ENCODE peak calls at places on chromosomes 5 and 9, in seven cellular contexts. Q is PC-9, V is GM23248, R is GM23338, B is keratinocyte, W is MM.1S, F is PC-3. T is an unnamed sample.
A peak's percentile ranks its signal among the peaks of the same experiment; 100 is the strongest.

GRCh38 chr5:81234801-81235200 is 1.7 kb downstream of the CKMT2 start:
- DNase-seq in Q (no peak), V (no peak), R (no peak), B (no peak), W (no peak), F (no peak), T (no peak)

GRCh38 chr5:112776301-112776856 is 38.7 kb downstream of the APC start:
- DNase-seq in Q (no peak), V (peak; percentile 93), R (no peak), B (no peak), W (no peak), F (peak; percentile 50), T (peak; percentile 60)

GRCh38 chr5:24389968-24390367 is 254.8 kb downstream of the CDH10 start:
- DNase-seq in Q (no peak), V (no peak), R (no peak), B (no peak), W (no peak), F (peak; percentile 6), T (no peak)

GRCh38 chr9:134297082-134297415 is 29.2 kb upstream of the RXRA start:
- DNase-seq in Q (no peak), V (no peak), R (no peak), B (no peak), W (no peak), F (no peak), T (no peak)

GRCh38 chr9:4939118-4939561 is 45.9 kb upstream of the JAK2 start:
- DNase-seq in Q (no peak), V (no peak), R (no peak), B (no peak), W (peak; percentile 78), F (no peak), T (no peak)

GRCh38 chr9:125537442-125538091 is 169.4 kb downstream of the MAPKAP1 start:
- DNase-seq in Q (no peak), V (no peak), R (no peak), B (no peak), W (no peak), F (no peak), T (no peak)

GRCh38 chr5:111461261-111461671 is 51.1 kb downstream of the STARD4 start:
- DNase-seq in Q (no peak), V (peak; percentile 70), R (peak; percentile 75), B (no peak), W (no peak), F (peak; percentile 44), T (peak; percentile 38)

GRCh38 chr5:1883925-1884637 is 1.4 kb upstream of the IRX4 start:
- DNase-seq in Q (no peak), V (no peak), R (peak; percentile 42), B (peak; percentile 94), W (no peak), F (no peak), T (peak; percentile 92)

GRCh38 chr9:93674580-93675335 is 98.4 kb downstream of the PHF2 start:
- DNase-seq in Q (no peak), V (no peak), R (no peak), B (no peak), W (no peak), F (no peak), T (no peak)

GRCh38 chr5:40578501-40579451 is 100.9 kb upstream of the PTGER4 start:
- DNase-seq in Q (no peak), V (peak; percentile 25), R (no peak), B (no peak), W (peak; percentile 15), F (peak; percentile 80), T (no peak)

GRCh38 chr9:19493174-19493811 is 84.5 kb downstream of the ACER2 start:
- DNase-seq in Q (peak; percentile 22), V (peak; percentile 83), R (peak; percentile 84), B (no peak), W (peak; percentile 19), F (peak; percentile 69), T (peak; percentile 52)

GRCh38 chr5:110625376-110625999 is 101.0 kb downstream of the TMEM232 start:
- DNase-seq in Q (no peak), V (peak; percentile 79), R (peak; percentile 67), B (no peak), W (peak; percentile 65), F (peak; percentile 70), T (peak; percentile 2)

GRCh38 chr5:33494476-33494875 is 53.7 kb downstream of the TARS1 start:
- DNase-seq in Q (no peak), V (no peak), R (no peak), B (no peak), W (no peak), F (no peak), T (no peak)

GRCh38 chr9:105835721-105836120 is 141.4 kb downstream of the TMEM38B start:
- DNase-seq in Q (no peak), V (no peak), R (no peak), B (no peak), W (no peak), F (no peak), T (no peak)

GRCh38 chr5:177472460-177473441 is 683 bp downstream of the DBN1 start:
- DNase-seq in Q (peak; percentile 53), V (peak; percentile 69), R (peak; percentile 62), B (no peak), W (no peak), F (peak; percentile 44), T (no peak)

GRCh38 chr5:40401965-40402364 is 277.8 kb upstream of the PTGER4 start:
- DNase-seq in Q (peak; percentile 67), V (peak; percentile 56), R (no peak), B (peak; percentile 86), W (no peak), F (peak; percentile 95), T (peak; percentile 77)

GRCh38 chr9:14578030-14578429 is 115.2 kb downstream of the ZDHHC21 start:
- DNase-seq in Q (no peak), V (no peak), R (no peak), B (no peak), W (no peak), F (no peak), T (no peak)

GRCh38 chr5:111942214-111942613 is 185.2 kb upstream of the NREP start:
- DNase-seq in Q (no peak), V (no peak), R (no peak), B (no peak), W (no peak), F (no peak), T (no peak)

GRCh38 chr5:143355710-143356109 is 47.8 kb downstream of the NR3C1 start:
- DNase-seq in Q (peak; percentile 72), V (peak; percentile 95), R (no peak), B (peak; percentile 85), W (no peak), F (peak; percentile 87), T (peak; percentile 88)

GRCh38 chr5:180329138-180329435 is 24.0 kb downstream of the GFPT2 start:
- DNase-seq in Q (no peak), V (no peak), R (no peak), B (no peak), W (no peak), F (no peak), T (no peak)

GRCh38 chr5:180330810-180331646 is 22.1 kb downstream of the GFPT2 start:
- DNase-seq in Q (peak; percentile 89), V (peak; percentile 98), R (no peak), B (no peak), W (no peak), F (peak; percentile 95), T (peak; percentile 53)

GRCh38 chr5:180328296-180329137 is 24.6 kb downstream of the GFPT2 start:
- DNase-seq in Q (peak; percentile 78), V (peak; percentile 76), R (peak; percentile 95), B (peak; percentile 35), W (peak; percentile 79), F (peak; percentile 85), T (peak; percentile 42)

GRCh38 chr5:180330270-180330648 is 22.9 kb downstream of the GFPT2 start:
- DNase-seq in Q (no peak), V (no peak), R (no peak), B (no peak), W (no peak), F (no peak), T (no peak)

DNA sequence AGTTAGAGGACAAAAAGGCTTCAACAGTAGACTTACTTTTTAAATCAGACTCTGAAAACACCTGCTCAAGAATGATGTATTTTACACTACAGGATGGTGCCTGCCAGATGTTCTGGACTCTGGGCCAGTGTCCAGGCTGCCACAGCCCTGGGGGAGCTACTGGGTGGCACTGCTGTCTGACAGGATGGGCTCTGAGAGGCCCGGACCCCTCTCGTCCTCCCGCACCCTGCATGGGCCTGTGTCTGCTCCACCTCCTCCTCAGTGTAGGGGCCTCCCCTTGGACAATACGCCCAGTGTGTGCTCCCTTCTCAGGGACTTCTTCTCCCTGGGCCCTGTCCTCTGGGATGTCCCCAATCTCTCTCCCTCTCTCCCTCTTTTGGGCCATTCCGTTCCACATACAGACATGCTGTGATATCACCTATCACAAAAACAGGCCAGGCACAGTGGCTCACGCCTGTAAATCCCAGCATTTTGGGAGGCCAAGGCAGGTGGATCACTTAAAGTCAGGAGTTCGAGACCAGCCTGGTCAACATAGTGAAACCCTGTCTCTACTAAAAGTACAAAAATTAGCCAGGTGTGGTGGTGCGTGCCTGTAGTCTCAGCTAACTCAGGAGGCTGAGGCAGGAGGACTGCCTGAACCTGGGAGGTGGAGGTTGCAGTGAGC is 23.4 kb downstream of the GFPT2 start:
- DNase-seq in Q (no peak), V (no peak), R (no peak), B (no peak), W (no peak), F (no peak), T (no peak)
- H3K36me3 ChIP-seq in Q (no peaks in the 10 kb centered on the region), V (peaks cover 20% of the 10 kb centered on the region), R (peaks cover 56% of the 10 kb centered on the region), B (no peaks in the 10 kb centered on the region), W (no peaks in the 10 kb centered on the region), F (no peaks in the 10 kb centered on the region), T (no peaks in the 10 kb centered on the region)

GRCh38 chr5:139649082-139649991 is 1.2 kb downstream of the CXXC5 start:
- DNase-seq in Q (no peak), V (peak; percentile 61), R (peak; percentile 95), B (no peak), W (peak; percentile 33), F (peak; percentile 22), T (no peak)
- TF ChIP-seq EZH2 in Q (no peak), V (no peak), R (no peak), B (peak; percentile 47), W (no peak), F (no peak), T (no peak)

GRCh38 chr5:134113908-134114875 is at the start of gene TCF7:
- DNase-seq in Q (peak; percentile 73), V (peak; percentile 96), R (peak; percentile 92), B (peak; percentile 52), W (peak; percentile 76), F (peak; percentile 75), T (peak; percentile 82)

GRCh38 chr5:134115806-134116175 is 1.3 kb downstream of the TCF7 start:
- DNase-seq in Q (no peak), V (no peak), R (no peak), B (no peak), W (no peak), F (no peak), T (no peak)

GRCh38 chr5:134116291-134116690 is 1.8 kb downstream of the TCF7 start:
- DNase-seq in Q (no peak), V (no peak), R (no peak), B (no peak), W (no peak), F (no peak), T (no peak)

GRCh38 chr5:134113572-134113907 is 941 bp upstream of the TCF7 start:
- DNase-seq in Q (no peak), V (no peak), R (no peak), B (no peak), W (no peak), F (no peak), T (no peak)

GRCh38 chr5:134114886-134115805 is 665 bp downstream of the TCF7 start:
- DNase-seq in Q (peak; percentile 34), V (peak; percentile 35), R (peak; percentile 91), B (no peak), W (peak; percentile 9), F (no peak), T (no peak)
- H2AFZ ChIP-seq in Q (peak overlapping the region; percentile 72), V (peak overlapping the region; percentile 64), R (peak overlapping the region; percentile 87), B (no peak overlapping the region), W (no peak overlapping the region), F (peak overlapping the region; percentile 75), T (peak overlapping the region; percentile 84)

GRCh38 chr5:158839638-158840037 is 260.1 kb downstream of the EBF1 start:
- DNase-seq in Q (no peak), V (no peak), R (no peak), B (no peak), W (no peak), F (no peak), T (no peak)
- H3K36me3 ChIP-seq in Q (no peaks in the 10 kb centered on the region), V (no peaks in the 10 kb centered on the region), R (no peaks in the 10 kb centered on the region), B (no peaks in the 10 kb centered on the region), W (no peaks in the 10 kb centered on the region), F (no peaks in the 10 kb centered on the region), T (no peaks in the 10 kb centered on the region)